ENCODE peak calls at places on chromosomes 3 and 15, in seven cellular contexts. I is cardiac fibroblast, D is HuH-7.5, G is activated T-cell treated with anti-CD3 and anti-CD28 coated beads for 48 hours, O is PC-9, V is left cardiac atrium, B is mesenteric fat pad. Z is an unnamed sample.

GRCh38 chr3:103927896-103928295 is 1438.8 kb upstream of the ALCAM start:
- DNase-seq in V (no peak), D (no peak), I (no peak), O (no peak), G (no peak), B (no peak), Z (no peak)

GRCh38 chr3:125128861-125129501 is 73.2 kb upstream of the HEG1 start:
- DNase-seq in G (no peak), B (no peak), D (peak; percentile 51), V (no peak), O (peak; percentile 86), I (peak; percentile 96), Z (no peak)

GRCh38 chr15:27210176-27210575 is 239.2 kb downstream of the GABRG3 start:
- DNase-seq in G (no peak), I (no peak), B (no peak), O (no peak), V (no peak), D (no peak), Z (no peak)

GRCh38 chr15:29913528-29914135 is 91.4 kb upstream of the TJP1 start:
- DNase-seq in B (no peak), O (no peak), D (no peak), V (no peak), G (no peak), I (peak; percentile 60), Z (no peak)

GRCh38 chr3:155093261-155093660 is 13.1 kb downstream of the MME start:
- DNase-seq in V (no peak), D (no peak), G (no peak), B (no peak), O (no peak), I (no peak), Z (no peak)

GRCh38 chr3:187281191-187281714 is 10.3 kb downstream of the MASP1 start:
- DNase-seq in B (no peak), G (no peak), I (peak; percentile 75), D (no peak), O (no peak), V (no peak), Z (no peak)

GRCh38 chr3:24683511-24684384 is 189.1 kb upstream of the THRB start:
- DNase-seq in I (peak; percentile 83), B (no peak), O (peak; percentile 15), D (no peak), V (no peak), G (no peak), Z (no peak)

GRCh38 chr3:189687475-189687874 is 56.3 kb downstream of the TP63 start:
- DNase-seq in I (no peak), V (no peak), G (no peak), D (no peak), O (no peak), B (no peak), Z (no peak)

GRCh38 chr3:124780767-124781485 is 50.7 kb downstream of the UMPS start:
- DNase-seq in O (no peak), G (no peak), I (peak; percentile 90), D (peak; percentile 33), B (no peak), V (peak; percentile 87), Z (no peak)

GRCh38 chr3:14170569-14171159 is 7.7 kb downstream of the XPC start:
- DNase-seq in I (peak; percentile 10), D (no peak), V (no peak), G (no peak), B (no peak), O (no peak), Z (no peak)

GRCh38 chr3:126119008-126119675 is 35.2 kb upstream of the SLC41A3 start:
- DNase-seq in I (no peak), O (peak; percentile 55), G (no peak), D (no peak), V (no peak), B (peak; percentile 79), Z (no peak)

GRCh38 chr15:75420698-75421097 is 30.8 kb downstream of the SIN3A start:
- DNase-seq in B (no peak), G (no peak), O (no peak), V (no peak), I (peak; percentile 27), D (no peak), Z (no peak)

GRCh38 chr15:77335298-77335697 is 84.6 kb downstream of the PEAK1 start:
- DNase-seq in D (no peak), V (peak; percentile 40), O (no peak), G (no peak), I (peak; percentile 35), B (no peak), Z (no peak)

GRCh38 chr3:161796780-161797179 is 300.2 kb downstream of the OTOL1 start:
- DNase-seq in O (no peak), G (no peak), V (no peak), B (no peak), I (peak; percentile 1), D (no peak), Z (no peak)

GRCh38 chr3:195224980-195225580 is 45.9 kb downstream of the XXYLT1 start:
- DNase-seq in V (no peak), D (no peak), G (no peak), O (no peak), B (no peak), I (no peak), Z (no peak)

GRCh38 chr3:79618883-79619282 is 148.9 kb downstream of the ROBO1 start:
- DNase-seq in G (no peak), D (no peak), O (peak; percentile 39), I (no peak), B (no peak), V (no peak), Z (no peak)

GRCh38 chr3:125032100-125032643 is 23.6 kb downstream of the HEG1 start:
- DNase-seq in G (no peak), I (peak; percentile 57), V (peak; percentile 44), O (no peak), B (no peak), D (no peak), Z (no peak)

GRCh38 chr15:32952901-32953889 is 235.4 kb downstream of the GREM1 start:
- DNase-seq in I (peak; percentile 47), G (no peak), D (no peak), B (no peak), O (no peak), V (no peak), Z (no peak)

GRCh38 chr3:16464499-16465150 is 48.9 kb downstream of the RFTN1 start:
- DNase-seq in I (no peak), G (no peak), V (no peak), D (no peak), B (no peak), O (no peak), Z (no peak)

GRCh38 chr15:60077581-60078359 is 73.7 kb downstream of the FOXB1 start:
- DNase-seq in B (no peak), G (peak; percentile 39), I (no peak), O (no peak), V (no peak), D (no peak), Z (no peak)

GRCh38 chr3:194769020-194769643 is 83.4 kb downstream of the FAM43A start:
- DNase-seq in O (peak; percentile 96), I (peak; percentile 95), V (peak; percentile 96), B (peak; percentile 76), D (peak; percentile 83), G (peak; percentile 83), Z (peak; percentile 87)

GRCh38 chr3:7934362-7934761 is 567.3 kb upstream of the LMCD1 start:
- DNase-seq in I (no peak), B (no peak), V (no peak), O (no peak), D (no peak), G (no peak), Z (no peak)

GRCh38 chr3:37481986-37482385 is 307.6 kb upstream of the LRRFIP2 start:
- DNase-seq in G (no peak), B (no peak), I (no peak), D (no peak), O (no peak), V (no peak), Z (no peak)

GRCh38 chr15:91032919-91033803 is 10.8 kb upstream of the VPS33B start:
- DNase-seq in G (peak; percentile 45), O (peak; percentile 88), I (peak; percentile 29), B (no peak), V (peak; percentile 43), D (peak; percentile 51), Z (peak; percentile 13)

GRCh38 chr3:191473766-191474198 is 12.8 kb downstream of the PYDC2 start:
- DNase-seq in I (no peak), B (no peak), G (no peak), D (no peak), O (no peak), V (no peak), Z (no peak)

GRCh38 chr3:148513066-148513671 is 184.5 kb upstream of the AGTR1 start:
- DNase-seq in O (no peak), D (no peak), V (no peak), B (no peak), G (no peak), I (peak; percentile 25), Z (no peak)

GRCh38 chr3:46082849-46083248 is 55.6 kb upstream of the XCR1 start:
- DNase-seq in B (no peak), D (no peak), O (peak; percentile 39), V (no peak), G (no peak), I (no peak), Z (no peak)

GRCh38 chr3:52280046-52280445 is 1.6 kb upstream of the WDR82 start:
- DNase-seq in D (no peak), O (no peak), V (no peak), I (peak; percentile 68), B (no peak), G (no peak), Z (no peak)

GRCh38 chr3:23356923-23357322 is 153.8 kb downstream of the UBE2E2 start:
- DNase-seq in V (no peak), I (no peak), O (no peak), B (no peak), D (no peak), G (no peak), Z (no peak)

GRCh38 chr3:73559730-73560129 is 65.0 kb downstream of the PDZRN3 start:
- DNase-seq in D (no peak), G (no peak), V (no peak), O (no peak), I (no peak), B (no peak), Z (no peak)

GRCh38 chr3:100465871-100466777 is 26.3 kb upstream of the TMEM45A start:
- DNase-seq in O (no peak), G (no peak), D (no peak), B (no peak), I (no peak), V (no peak), Z (no peak)

GRCh38 chr3:162998205-162998604 is 1501.6 kb downstream of the OTOL1 start:
- DNase-seq in D (no peak), V (no peak), B (no peak), I (no peak), O (no peak), G (no peak), Z (no peak)

GRCh38 chr3:162295323-162295983 is 798.8 kb downstream of the OTOL1 start:
- DNase-seq in B (no peak), D (no peak), I (peak; percentile 52), G (no peak), V (no peak), O (peak; percentile 44), Z (no peak)

GRCh38 chr15:78322724-78323395 is 17.3 kb upstream of the CRABP1 start:
- DNase-seq in O (no peak), I (no peak), B (no peak), G (no peak), V (no peak), D (no peak), Z (no peak)

GRCh38 chr3:58666683-58667082 is at the start of gene FAM3D:
- DNase-seq in D (no peak), V (peak; percentile 51), G (no peak), B (peak; percentile 79), O (no peak), I (no peak), Z (no peak)

GRCh38 chr3:59510576-59510975 is 460.8 kb upstream of the CFAP20DC start:
- DNase-seq in V (no peak), D (no peak), I (peak; percentile 5), O (no peak), B (no peak), G (no peak), Z (no peak)

GRCh38 chr3:187858711-187859110 is 113.4 kb upstream of the BCL6 start:
- DNase-seq in B (no peak), G (no peak), O (no peak), V (no peak), I (no peak), D (no peak), Z (no peak)

GRCh38 chr15:68335251-68335650 is 57.7 kb downstream of the FEM1B start:
- DNase-seq in V (peak; percentile 44), O (peak; percentile 23), G (no peak), B (no peak), D (no peak), I (peak; percentile 38), Z (no peak)

Z was measured in stimulated activated naive B cell treated with anti-CD40 and anti-IgM and Interleukin-4, amounts not matched to agents 10 μg/mL and 1 μg/mL and 100 μg/mL, for 72 hours.